ENCODE peak calls at places on chromosomes 11 and 22, in ten cellular contexts. One of them, this sample, is unnamed.

GRCh38 chr11:113376156-113376555 is 11.4 kb upstream of the ANKK1 start:
- DNase-seq in CD4-positive, alpha-beta T cell: no peak
- DNase-seq in hepatocyte: no peak
- DNase-seq in RWPE1: no peak
- DNase-seq in right lobe of liver: no peak
- DNase-seq in neural progenitor cell: no peak
- DNase-seq in Panc1: no peak
- DNase-seq in Peyer's patch: no peak
- DNase-seq in fibroblast of lung: peak
- DNase-seq in mammary epithelial cell: no peak
- DNase-seq in this sample: no peak

GRCh38 chr11:67391304-67392181 is at the start of gene RAD9A:
- DNase-seq in mammary epithelial cell: peak
- DNase-seq in fibroblast of lung: peak
- DNase-seq in CD4-positive, alpha-beta T cell: peak
- DNase-seq in Panc1: peak
- DNase-seq in hepatocyte: peak
- DNase-seq in RWPE1: peak
- DNase-seq in right lobe of liver: peak
- DNase-seq in neural progenitor cell: peak
- DNase-seq in Peyer's patch: peak
- DNase-seq in this sample: peak

GRCh38 chr11:132115454-132115853 is 745.0 kb downstream of the NTM start:
- DNase-seq in right lobe of liver: no peak
- DNase-seq in fibroblast of lung: peak
- DNase-seq in CD4-positive, alpha-beta T cell: no peak
- DNase-seq in mammary epithelial cell: no peak
- DNase-seq in Peyer's patch: no peak
- DNase-seq in hepatocyte: no peak
- DNase-seq in neural progenitor cell: no peak
- DNase-seq in Panc1: no peak
- DNase-seq in RWPE1: no peak
- DNase-seq in this sample: no peak

GRCh38 chr11:70608568-70609314 is 210.4 kb downstream of the CTTN start:
- DNase-seq in neural progenitor cell: peak
- DNase-seq in CD4-positive, alpha-beta T cell: no peak
- DNase-seq in RWPE1: no peak
- DNase-seq in Panc1: no peak
- DNase-seq in hepatocyte: no peak
- DNase-seq in right lobe of liver: no peak
- DNase-seq in fibroblast of lung: peak
- DNase-seq in Peyer's patch: no peak
- DNase-seq in mammary epithelial cell: no peak
- DNase-seq in this sample: peak

GRCh38 chr11:134118016-134118415 is 49.1 kb downstream of the JAM3 start:
- DNase-seq in hepatocyte: no peak
- DNase-seq in mammary epithelial cell: no peak
- DNase-seq in Peyer's patch: no peak
- DNase-seq in fibroblast of lung: peak
- DNase-seq in neural progenitor cell: no peak
- DNase-seq in CD4-positive, alpha-beta T cell: no peak
- DNase-seq in RWPE1: no peak
- DNase-seq in right lobe of liver: no peak
- DNase-seq in Panc1: no peak
- DNase-seq in this sample: no peak

GRCh38 chr11:94731921-94732601 is 36.1 kb upstream of the AMOTL1 start:
- DNase-seq in CD4-positive, alpha-beta T cell: no peak
- DNase-seq in Panc1: no peak
- DNase-seq in right lobe of liver: no peak
- DNase-seq in Peyer's patch: no peak
- DNase-seq in mammary epithelial cell: peak
- DNase-seq in RWPE1: peak
- DNase-seq in neural progenitor cell: no peak
- DNase-seq in fibroblast of lung: peak
- DNase-seq in hepatocyte: no peak
- DNase-seq in this sample: peak

GRCh38 chr11:122246885-122247284 is 130.9 kb upstream of the BLID start:
- DNase-seq in fibroblast of lung: peak
- DNase-seq in mammary epithelial cell: no peak
- DNase-seq in Peyer's patch: no peak
- DNase-seq in hepatocyte: no peak
- DNase-seq in right lobe of liver: no peak
- DNase-seq in CD4-positive, alpha-beta T cell: no peak
- DNase-seq in RWPE1: no peak
- DNase-seq in Panc1: no peak
- DNase-seq in neural progenitor cell: no peak
- DNase-seq in this sample: no peak

GRCh38 chr11:19519912-19520641 is 192.6 kb upstream of the NAV2 start:
- DNase-seq in mammary epithelial cell: no peak
- DNase-seq in Panc1: no peak
- DNase-seq in fibroblast of lung: no peak
- DNase-seq in RWPE1: no peak
- DNase-seq in right lobe of liver: peak
- DNase-seq in CD4-positive, alpha-beta T cell: no peak
- DNase-seq in hepatocyte: peak
- DNase-seq in neural progenitor cell: peak
- DNase-seq in Peyer's patch: no peak
- DNase-seq in this sample: peak

GRCh38 chr11:118820412-118821357 is 29.7 kb upstream of the DDX6 start:
- DNase-seq in Peyer's patch: peak
- DNase-seq in Panc1: no peak
- DNase-seq in fibroblast of lung: peak
- DNase-seq in neural progenitor cell: peak
- DNase-seq in RWPE1: peak
- DNase-seq in hepatocyte: peak
- DNase-seq in CD4-positive, alpha-beta T cell: no peak
- DNase-seq in mammary epithelial cell: peak
- DNase-seq in right lobe of liver: peak
- DNase-seq in this sample: peak

GRCh38 chr11:2210366-2211112 is 38.9 kb upstream of the TH start:
- DNase-seq in hepatocyte: no peak
- DNase-seq in neural progenitor cell: no peak
- DNase-seq in right lobe of liver: peak
- DNase-seq in fibroblast of lung: no peak
- DNase-seq in RWPE1: no peak
- DNase-seq in Panc1: no peak
- DNase-seq in Peyer's patch: no peak
- DNase-seq in CD4-positive, alpha-beta T cell: no peak
- DNase-seq in mammary epithelial cell: no peak
- DNase-seq in this sample: no peak

GRCh38 chr11:125923633-125924032 is 19.3 kb downstream of the DDX25 start:
- DNase-seq in hepatocyte: no peak
- DNase-seq in Panc1: no peak
- DNase-seq in Peyer's patch: no peak
- DNase-seq in mammary epithelial cell: no peak
- DNase-seq in fibroblast of lung: no peak
- DNase-seq in CD4-positive, alpha-beta T cell: no peak
- DNase-seq in right lobe of liver: no peak
- DNase-seq in RWPE1: no peak
- DNase-seq in neural progenitor cell: no peak
- DNase-seq in this sample: no peak

GRCh38 chr11:1546536-1547466 is 25.3 kb downstream of the DUSP8 start:
- DNase-seq in right lobe of liver: no peak
- DNase-seq in fibroblast of lung: peak
- DNase-seq in Panc1: no peak
- DNase-seq in RWPE1: peak
- DNase-seq in neural progenitor cell: peak
- DNase-seq in hepatocyte: peak
- DNase-seq in CD4-positive, alpha-beta T cell: peak
- DNase-seq in Peyer's patch: no peak
- DNase-seq in mammary epithelial cell: peak
- DNase-seq in this sample: peak

GRCh38 chr11:128616158-128616557 is 28.8 kb upstream of the ETS1 start:
- DNase-seq in Panc1: no peak
- DNase-seq in hepatocyte: peak
- DNase-seq in CD4-positive, alpha-beta T cell: no peak
- DNase-seq in mammary epithelial cell: no peak
- DNase-seq in fibroblast of lung: no peak
- DNase-seq in RWPE1: no peak
- DNase-seq in right lobe of liver: no peak
- DNase-seq in neural progenitor cell: no peak
- DNase-seq in Peyer's patch: no peak
- DNase-seq in this sample: no peak

GRCh38 chr11:110907629-110908028 is 195.4 kb upstream of the ARHGAP20 start:
- DNase-seq in right lobe of liver: no peak
- DNase-seq in neural progenitor cell: no peak
- DNase-seq in hepatocyte: peak
- DNase-seq in RWPE1: peak
- DNase-seq in Panc1: no peak
- DNase-seq in CD4-positive, alpha-beta T cell: no peak
- DNase-seq in mammary epithelial cell: peak
- DNase-seq in fibroblast of lung: peak
- DNase-seq in Peyer's patch: no peak
- DNase-seq in this sample: no peak

GRCh38 chr11:43576834-43577521 is 103.6 kb upstream of the HSD17B12 start:
- DNase-seq in CD4-positive, alpha-beta T cell: no peak
- DNase-seq in neural progenitor cell: peak
- DNase-seq in fibroblast of lung: peak
- DNase-seq in mammary epithelial cell: no peak
- DNase-seq in Peyer's patch: no peak
- DNase-seq in hepatocyte: peak
- DNase-seq in Panc1: no peak
- DNase-seq in right lobe of liver: no peak
- DNase-seq in RWPE1: peak
- DNase-seq in this sample: no peak

GRCh38 chr11:115660072-115660805 is 156.0 kb upstream of the CADM1 start:
- DNase-seq in mammary epithelial cell: no peak
- DNase-seq in neural progenitor cell: peak
- DNase-seq in RWPE1: no peak
- DNase-seq in fibroblast of lung: peak
- DNase-seq in CD4-positive, alpha-beta T cell: no peak
- DNase-seq in right lobe of liver: no peak
- DNase-seq in hepatocyte: peak
- DNase-seq in Panc1: no peak
- DNase-seq in Peyer's patch: no peak
- DNase-seq in this sample: no peak

GRCh38 chr11:22089609-22090008 is 103.3 kb upstream of the ANO5 start:
- DNase-seq in Peyer's patch: no peak
- DNase-seq in mammary epithelial cell: no peak
- DNase-seq in Panc1: no peak
- DNase-seq in right lobe of liver: no peak
- DNase-seq in fibroblast of lung: no peak
- DNase-seq in CD4-positive, alpha-beta T cell: no peak
- DNase-seq in RWPE1: no peak
- DNase-seq in hepatocyte: no peak
- DNase-seq in neural progenitor cell: no peak
- DNase-seq in this sample: no peak

GRCh38 chr11:134661660-134662059 is 249.6 kb upstream of the B3GAT1 start:
- DNase-seq in mammary epithelial cell: no peak
- DNase-seq in neural progenitor cell: no peak
- DNase-seq in CD4-positive, alpha-beta T cell: no peak
- DNase-seq in Panc1: no peak
- DNase-seq in fibroblast of lung: no peak
- DNase-seq in hepatocyte: no peak
- DNase-seq in Peyer's patch: no peak
- DNase-seq in right lobe of liver: no peak
- DNase-seq in RWPE1: no peak
- DNase-seq in this sample: no peak

GRCh38 chr11:79045018-79045787 is 395.6 kb downstream of the TENM4 start:
- DNase-seq in neural progenitor cell: peak
- DNase-seq in fibroblast of lung: no peak
- DNase-seq in hepatocyte: no peak
- DNase-seq in Peyer's patch: no peak
- DNase-seq in Panc1: no peak
- DNase-seq in mammary epithelial cell: no peak
- DNase-seq in CD4-positive, alpha-beta T cell: no peak
- DNase-seq in right lobe of liver: peak
- DNase-seq in RWPE1: no peak
- DNase-seq in this sample: no peak

GRCh38 chr11:47377571-47378010 is 756 bp downstream of the SPI1 start:
- DNase-seq in fibroblast of lung: no peak
- DNase-seq in right lobe of liver: no peak
- DNase-seq in mammary epithelial cell: no peak
- DNase-seq in Panc1: no peak
- DNase-seq in Peyer's patch: no peak
- DNase-seq in neural progenitor cell: no peak
- DNase-seq in CD4-positive, alpha-beta T cell: no peak
- DNase-seq in hepatocyte: peak
- DNase-seq in RWPE1: no peak
- DNase-seq in this sample: no peak

GRCh38 chr22:27732391-27732790 is 69.2 kb downstream of the MN1 start:
- DNase-seq in fibroblast of lung: no peak
- DNase-seq in hepatocyte: no peak
- DNase-seq in Peyer's patch: no peak
- DNase-seq in right lobe of liver: no peak
- DNase-seq in neural progenitor cell: no peak
- DNase-seq in mammary epithelial cell: no peak
- DNase-seq in CD4-positive, alpha-beta T cell: no peak
- DNase-seq in Panc1: no peak
- DNase-seq in RWPE1: no peak
- DNase-seq in this sample: no peak

GRCh38 chr11:46119053-46119351 is 2.3 kb downstream of the PHF21A start:
- DNase-seq in neural progenitor cell: no peak
- DNase-seq in Panc1: no peak
- DNase-seq in mammary epithelial cell: no peak
- DNase-seq in right lobe of liver: no peak
- DNase-seq in CD4-positive, alpha-beta T cell: no peak
- DNase-seq in RWPE1: no peak
- DNase-seq in hepatocyte: no peak
- DNase-seq in fibroblast of lung: no peak
- DNase-seq in Peyer's patch: no peak
- DNase-seq in this sample: no peak
- H3K27ac ChIP-seq in neural progenitor cell: no peak
- H3K27ac ChIP-seq in Panc1: peak
- H3K27ac ChIP-seq in mammary epithelial cell: peak
- H3K27ac ChIP-seq in right lobe of liver: peak
- H3K27ac ChIP-seq in CD4-positive, alpha-beta T cell: peak
- H3K27ac ChIP-seq in RWPE1: peak
- H3K27ac ChIP-seq in hepatocyte: peak
- H3K27ac ChIP-seq in fibroblast of lung: peak
- H3K27ac ChIP-seq in Peyer's patch: peak
- H3K27ac ChIP-seq in this sample: no peak

GRCh38 chr11:103870821-103871309 is 165.6 kb upstream of the DDI1 start:
- DNase-seq in right lobe of liver: no peak
- DNase-seq in mammary epithelial cell: no peak
- DNase-seq in neural progenitor cell: no peak
- DNase-seq in hepatocyte: peak
- DNase-seq in Peyer's patch: no peak
- DNase-seq in RWPE1: no peak
- DNase-seq in Panc1: no peak
- DNase-seq in CD4-positive, alpha-beta T cell: no peak
- DNase-seq in fibroblast of lung: no peak
- DNase-seq in this sample: no peak
- H3K27ac ChIP-seq in right lobe of liver: no peak
- H3K27ac ChIP-seq in mammary epithelial cell: no peak
- H3K27ac ChIP-seq in neural progenitor cell: no peak
- H3K27ac ChIP-seq in hepatocyte: peak
- H3K27ac ChIP-seq in Peyer's patch: no peak
- H3K27ac ChIP-seq in RWPE1: no peak
- H3K27ac ChIP-seq in Panc1: no peak
- H3K27ac ChIP-seq in CD4-positive, alpha-beta T cell: no peak
- H3K27ac ChIP-seq in fibroblast of lung: no peak
- H3K27ac ChIP-seq in this sample: no peak

GRCh38 chr11:65870307-65870658 is 2.3 kb downstream of the EFEMP2 start:
- DNase-seq in Peyer's patch: no peak
- DNase-seq in mammary epithelial cell: no peak
- DNase-seq in right lobe of liver: no peak
- DNase-seq in fibroblast of lung: no peak
- DNase-seq in Panc1: no peak
- DNase-seq in RWPE1: no peak
- DNase-seq in CD4-positive, alpha-beta T cell: no peak
- DNase-seq in hepatocyte: no peak
- DNase-seq in neural progenitor cell: no peak
- DNase-seq in this sample: no peak
- H3K27ac ChIP-seq in Peyer's patch: no peak
- H3K27ac ChIP-seq in mammary epithelial cell: no peak
- H3K27ac ChIP-seq in right lobe of liver: no peak
- H3K27ac ChIP-seq in fibroblast of lung: no peak
- H3K27ac ChIP-seq in Panc1: no peak
- H3K27ac ChIP-seq in RWPE1: peak
- H3K27ac ChIP-seq in CD4-positive, alpha-beta T cell: no peak
- H3K27ac ChIP-seq in hepatocyte: no peak
- H3K27ac ChIP-seq in neural progenitor cell: no peak
- H3K27ac ChIP-seq in this sample: no peak

GRCh38 chr22:25357606-25358420 is 138.4 kb downstream of the CRYBB2 start:
- DNase-seq in hepatocyte: no peak
- DNase-seq in right lobe of liver: peak
- DNase-seq in CD4-positive, alpha-beta T cell: no peak
- DNase-seq in neural progenitor cell: no peak
- DNase-seq in Peyer's patch: no peak
- DNase-seq in Panc1: no peak
- DNase-seq in fibroblast of lung: no peak
- DNase-seq in RWPE1: no peak
- DNase-seq in mammary epithelial cell: no peak
- DNase-seq in this sample: no peak
- H3K27ac ChIP-seq in hepatocyte: no peak
- H3K27ac ChIP-seq in right lobe of liver: no peak
- H3K27ac ChIP-seq in CD4-positive, alpha-beta T cell: no peak
- H3K27ac ChIP-seq in neural progenitor cell: no peak
- H3K27ac ChIP-seq in Peyer's patch: no peak
- H3K27ac ChIP-seq in Panc1: no peak
- H3K27ac ChIP-seq in fibroblast of lung: no peak
- H3K27ac ChIP-seq in RWPE1: no peak
- H3K27ac ChIP-seq in mammary epithelial cell: no peak
- H3K27ac ChIP-seq in this sample: no peak

This sample was measured in SJCRH30.